ENCODE peak calls at places on chromosomes 11 and 22, in eight cellular contexts. K is PC-3; C is dermis microvascular lymphatic vessel endothelial cell; M is Calu3; T is activated T-cell treated with anti-CD3 and anti-CD28 coated beads for 24 hours; R is AG09319; P is SK-N-DZ; F is stimulated activated CD4-positive, alpha-beta T cell treated with anti-CD3 and anti-CD28 coated beads, TNF-alpha, amount 100 ng/mL, for 24 hours. S is an unnamed sample.

GRCh38 chr11:106585061-106585460 is 433.2 kb downstream of the GUCY1A2 start:
- DNase-seq in K (peak; percentile 77), C (no peak), M (no peak), T (no peak), R (peak; percentile 2), P (peak; percentile 1), F (no peak), S (no peak)

GRCh38 chr11:88414385-88414861 is 76.9 kb upstream of the CTSC start:
- DNase-seq in K (peak; percentile 65), C (peak; percentile 1), M (peak; percentile 18), T (no peak), R (no peak), P (no peak), F (no peak), S (peak; percentile 81)

GRCh38 chr11:93526058-93526633 is 17.0 kb downstream of the SMCO4 start:
- DNase-seq in K (no peak), C (no peak), M (no peak), T (no peak), R (no peak), P (no peak), F (no peak), S (no peak)

GRCh38 chr22:46069518-46070214 is 80.7 kb upstream of the PPARA start:
- DNase-seq in K (peak; percentile 92), C (peak; percentile 95), M (peak; percentile 95), T (peak; percentile 23), R (peak; percentile 87), P (no peak), F (peak; percentile 46), S (peak; percentile 83)

GRCh38 chr22:36871669-36872081 is 10.9 kb downstream of the NCF4 start:
- DNase-seq in K (peak; percentile 78), C (no peak), M (no peak), T (no peak), R (no peak), P (no peak), F (no peak), S (no peak)

GRCh38 chr11:47998733-47999359 is 18.5 kb downstream of the PTPRJ start:
- DNase-seq in K (no peak), C (no peak), M (no peak), T (no peak), R (no peak), P (no peak), F (no peak), S (no peak)

GRCh38 chr11:1081601-1082311 is 7.1 kb downstream of the MUC2 start:
- DNase-seq in K (no peak), C (no peak), M (no peak), T (no peak), R (no peak), P (no peak), F (no peak), S (no peak)

GRCh38 chr11:115148101-115148500 is 356.1 kb downstream of the CADM1 start:
- DNase-seq in K (no peak), C (no peak), M (no peak), T (no peak), R (no peak), P (no peak), F (no peak), S (no peak)

GRCh38 chr11:46860218-46860617 is 14.1 kb upstream of the CKAP5 start:
- DNase-seq in K (no peak), C (no peak), M (no peak), T (no peak), R (no peak), P (no peak), F (no peak), S (no peak)

GRCh38 chr11:12397953-12398352 is 20.6 kb downstream of the PARVA start:
- DNase-seq in K (peak; percentile 28), C (no peak), M (no peak), T (no peak), R (peak; percentile 93), P (peak; percentile 40), F (no peak), S (no peak)